ENCODE peak calls at places on chromosome 18, in four cellular contexts. W is tibial artery, U is heart right ventricle, N is upper lobe of right lung. D is an unnamed sample. For H3K4me1, the result is how much of the 10 kb centered on the place peaks cover.

GRCh38 chr18:23151414-23152099 is 16.3 kb downstream of the CABLES1 start:
- DNase-seq in W (no peak), U (no peak), N (no peak), D (peak)

GRCh38 chr18:28808373-28808772 is 631.4 kb upstream of the CDH2 start:
- DNase-seq in W (no peak), U (no peak), N (no peak), D (no peak)

GRCh38 chr18:70234667-70235459 is 29.4 kb upstream of the RTTN start:
- DNase-seq in W (no peak), U (no peak), N (no peak), D (no peak)

GRCh38 chr18:61954347-61954746 is 61.5 kb upstream of the RNF152 start:
- DNase-seq in W (no peak), U (no peak), N (no peak), D (no peak)

GRCh38 chr18:50372743-50373142 is 2.1 kb upstream of the SKA1 start:
- DNase-seq in W (no peak), U (no peak), N (no peak), D (no peak)

GRCh38 chr18:56068030-56068671 is 480.2 kb upstream of the TCF4 start:
- DNase-seq in W (no peak), U (no peak), N (no peak), D (no peak)

GRCh38 chr18:2070636-2071035 is 500.7 kb downstream of the METTL4 start:
- DNase-seq in W (no peak), U (no peak), N (no peak), D (no peak)

GRCh38 chr18:55323051-55323994 is 264.7 kb downstream of the TCF4 start:
- DNase-seq in W (no peak), U (no peak), N (no peak), D (peak)

GRCh38 chr18:24982831-24983230 is 369.1 kb downstream of the ZNF521 start:
- DNase-seq in W (no peak), U (no peak), N (no peak), D (no peak)

GRCh38 chr18:24315170-24315569 is 82.5 kb downstream of the OSBPL1A start:
- DNase-seq in W (no peak), U (no peak), N (no peak), D (no peak)

GRCh38 chr18:79952996-79953559 is 1.6 kb upstream of the SLC66A2 start:
- DNase-seq in W (no peak), U (no peak), N (no peak), D (peak)

GRCh38 chr18:35110554-35111058 is 69.4 kb downstream of the MAPRE2 start:
- DNase-seq in W (no peak), U (no peak), N (no peak), D (no peak)

GRCh38 chr18:61743775-61744531 is 148.9 kb downstream of the RNF152 start:
- DNase-seq in W (peak), U (peak), N (no peak), D (no peak)

GRCh38 chr18:43277164-43277600 is at the start of gene SYT4:
- DNase-seq in W (no peak), U (peak), N (peak), D (peak)

DNA sequence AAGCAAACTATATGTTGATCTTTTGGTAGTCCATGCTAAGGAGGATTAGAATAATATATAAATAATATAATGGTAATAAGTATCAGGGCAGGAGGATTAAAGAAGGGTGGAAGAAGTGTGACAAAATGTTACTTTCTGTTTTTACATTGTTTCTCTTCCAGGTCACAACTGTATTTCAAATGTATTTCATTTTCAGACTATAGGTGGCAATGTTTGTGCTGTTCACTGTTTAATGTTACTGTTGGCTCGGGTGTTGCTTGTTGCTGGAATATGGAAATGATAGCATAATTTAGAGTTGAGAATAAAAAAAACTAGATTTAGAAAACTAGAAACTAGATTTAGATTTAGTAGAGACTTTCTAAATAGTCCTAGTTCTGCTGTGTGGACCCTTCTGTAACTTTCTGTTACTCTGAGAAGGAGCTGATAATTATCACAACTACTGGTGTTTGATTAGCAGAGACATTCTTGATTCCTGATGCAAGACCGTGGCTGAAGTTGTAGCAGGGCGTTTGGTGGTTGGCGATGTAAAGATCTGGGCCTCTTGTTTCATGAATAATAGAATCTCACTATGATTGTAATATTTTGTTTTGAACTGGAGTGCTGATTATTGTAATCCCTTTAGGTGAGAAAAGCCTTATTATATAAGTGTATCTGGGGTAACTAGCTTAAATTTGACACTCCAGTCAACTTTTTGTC is 7.9 kb downstream of the NEDD4L start:
- DNase-seq in W (no peak), U (no peak), N (no peak), D (no peak)
- TF ChIP-seq CTCF in W (no peak), U (peak), N (peak), D (peak)

GRCh38 chr18:9930299-9930884 is 16.6 kb downstream of the VAPA start:
- DNase-seq in W (no peak), U (no peak), N (no peak), D (no peak)
- H3K4me1 ChIP-seq in W (under half), U (half or more), N (half or more), D (under half)

GRCh38 chr18:44917865-44918476 is 237.3 kb downstream of the SETBP1 start:
- DNase-seq in W (no peak), U (no peak), N (no peak), D (no peak)

GRCh38 chr18:44916429-44917183 is 235.9 kb downstream of the SETBP1 start:
- DNase-seq in W (no peak), U (no peak), N (no peak), D (no peak)

GRCh38 chr18:44915213-44915612 is 234.5 kb downstream of the SETBP1 start:
- DNase-seq in W (no peak), U (no peak), N (no peak), D (no peak)

GRCh38 chr18:44915661-44916060 is 235.0 kb downstream of the SETBP1 start:
- DNase-seq in W (no peak), U (no peak), N (no peak), D (no peak)

DNA sequence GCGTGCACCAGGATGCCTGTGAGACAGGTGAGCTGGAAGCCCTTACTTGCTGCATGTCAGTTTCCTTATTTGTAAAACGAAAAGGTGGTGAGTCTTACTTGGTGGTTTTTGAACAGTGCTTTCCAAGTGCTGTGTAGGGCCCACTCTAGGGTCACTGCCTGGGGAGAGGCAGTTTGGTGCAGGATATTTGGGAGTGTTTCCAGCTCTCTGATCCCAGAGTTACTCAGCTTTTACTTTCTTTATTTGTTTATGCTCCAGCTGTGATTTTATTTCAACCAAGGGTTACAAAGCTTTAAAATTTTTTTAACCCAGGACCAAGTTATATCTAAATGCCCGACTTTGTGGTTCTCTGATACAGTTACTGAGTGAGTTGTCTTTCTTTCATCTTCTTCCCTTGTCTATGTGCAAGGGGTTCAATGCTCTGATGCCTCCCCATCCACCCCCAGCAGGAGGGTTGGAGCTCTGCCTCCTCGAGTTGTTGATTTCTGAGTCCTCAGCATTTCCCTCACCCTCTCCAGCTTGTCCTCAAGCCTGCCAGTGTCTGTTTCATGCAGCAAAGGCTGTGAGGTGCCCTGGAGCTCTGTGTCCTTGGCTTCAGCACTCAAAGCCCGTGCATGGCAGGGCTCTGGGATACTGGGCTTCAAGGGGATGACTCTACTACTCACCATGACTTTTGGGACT is 236.6 kb downstream of the SETBP1 start:
- DNase-seq in W (no peak), U (no peak), N (no peak), D (no peak)
- H3K27ac ChIP-seq in W (peak), U (no peak), N (peak), D (no peak)

DNA sequence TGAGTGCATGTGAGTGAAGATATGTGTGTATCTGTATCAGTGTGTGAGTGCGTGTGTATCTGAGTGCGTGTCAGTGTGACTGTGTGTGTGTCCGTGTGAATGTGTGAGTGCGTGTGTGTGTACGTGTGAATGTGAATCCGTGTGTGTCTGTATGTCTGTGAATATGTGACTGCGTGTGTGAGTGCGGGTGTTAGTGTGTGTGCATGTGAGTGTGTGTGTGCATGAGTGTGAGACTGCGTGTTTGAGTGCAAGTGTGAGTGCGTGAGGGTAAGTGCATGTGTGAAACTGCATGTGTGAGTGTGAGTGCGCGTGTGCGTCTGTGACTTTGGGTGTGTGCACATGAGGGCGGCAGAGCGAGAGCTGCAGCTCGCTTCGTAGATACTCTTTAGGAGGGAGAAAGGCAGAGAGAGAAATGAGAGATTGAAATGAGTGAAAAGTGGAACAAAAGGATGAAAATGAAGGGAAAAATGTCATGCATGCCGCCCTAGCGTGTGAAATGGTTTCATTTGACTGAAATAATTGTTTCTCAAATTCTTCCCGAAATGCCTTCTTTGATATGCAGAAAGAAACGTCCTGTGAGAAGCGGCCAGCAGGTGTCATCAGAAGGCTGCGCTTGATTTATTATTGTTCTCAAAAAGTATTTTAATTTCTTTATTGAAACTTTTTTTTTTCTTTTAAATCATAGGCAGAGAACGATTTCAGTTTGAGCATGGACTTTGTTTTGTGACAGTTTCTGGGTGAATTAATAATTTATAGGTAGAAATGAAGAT is 25.6 kb downstream of the ZNF407 start:
- DNase-seq in W (no peak), U (no peak), N (no peak), D (no peak)
- TF ChIP-seq CTCF in W (peak), U (peak), N (peak), D (peak)

DNA sequence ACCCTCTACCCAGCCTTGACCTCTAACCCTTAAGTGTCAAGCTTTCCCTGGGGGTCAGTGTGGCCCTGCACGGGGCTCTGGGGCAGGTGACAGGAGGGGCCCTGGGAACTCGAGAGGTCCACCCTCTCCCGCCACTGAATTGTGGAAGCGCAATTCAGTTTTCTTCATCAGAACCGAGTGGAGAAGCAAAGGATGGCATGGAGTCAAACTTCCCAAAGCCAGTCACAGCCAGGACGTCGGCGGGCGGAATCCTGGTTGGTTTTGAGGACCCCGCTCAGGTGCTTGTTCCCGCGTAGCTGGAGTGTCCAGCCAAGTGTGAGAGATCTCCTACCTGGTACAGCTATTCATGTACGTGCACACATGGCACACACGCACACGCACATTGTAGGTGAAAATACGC is 62.0 kb downstream of the MBP start:
- DNase-seq in W (no peak), U (no peak), N (no peak), D (no peak)
- H3K4me1 ChIP-seq in W (under half), U (half or more), N (half or more), D (under half)